ENCODE peak calls at places on chromosomes 12 and 14, in nine cellular contexts. One of them, this sample, is unnamed.

GRCh38 chr12:58877243-58877743 is 43.0 kb downstream of the LRIG3 start:
- DNase-seq in activated T-helper 1 cell treated with anti-CD3 and anti-CD28 coated beads, Interleukin-2, amount 50 U/mL, for 16 hours: no peak
- DNase-seq in NCI-H2081: peak; percentile 85
- DNase-seq in tibial nerve: peak; percentile 64
- DNase-seq in SK-MEL-5: no peak
- DNase-seq in nephron progenitor cell: no peak
- DNase-seq in MM.1S: no peak
- DNase-seq in HFFc6: peak; percentile 66
- DNase-seq in left colon: no peak
- DNase-seq in this sample: no peak

GRCh38 chr14:103547941-103548462 is 14.5 kb downstream of the BAG5 start:
- DNase-seq in activated T-helper 1 cell treated with anti-CD3 and anti-CD28 coated beads, Interleukin-2, amount 50 U/mL, for 16 hours: no peak
- DNase-seq in NCI-H2081: no peak
- DNase-seq in tibial nerve: no peak
- DNase-seq in SK-MEL-5: no peak
- DNase-seq in nephron progenitor cell: no peak
- DNase-seq in MM.1S: no peak
- DNase-seq in HFFc6: no peak
- DNase-seq in left colon: peak; percentile 22
- DNase-seq in this sample: no peak

GRCh38 chr14:68851078-68851477 is 58.2 kb upstream of the ZFP36L1 start:
- DNase-seq in activated T-helper 1 cell treated with anti-CD3 and anti-CD28 coated beads, Interleukin-2, amount 50 U/mL, for 16 hours: no peak
- DNase-seq in NCI-H2081: no peak
- DNase-seq in tibial nerve: no peak
- DNase-seq in SK-MEL-5: no peak
- DNase-seq in nephron progenitor cell: no peak
- DNase-seq in MM.1S: no peak
- DNase-seq in HFFc6: no peak
- DNase-seq in left colon: no peak
- DNase-seq in this sample: no peak

GRCh38 chr12:66314278-66314677 is 12.0 kb downstream of the HELB start:
- DNase-seq in activated T-helper 1 cell treated with anti-CD3 and anti-CD28 coated beads, Interleukin-2, amount 50 U/mL, for 16 hours: no peak
- DNase-seq in NCI-H2081: no peak
- DNase-seq in tibial nerve: no peak
- DNase-seq in SK-MEL-5: no peak
- DNase-seq in nephron progenitor cell: no peak
- DNase-seq in MM.1S: no peak
- DNase-seq in HFFc6: no peak
- DNase-seq in left colon: no peak
- DNase-seq in this sample: no peak

GRCh38 chr12:48924617-48925217 is 575 bp downstream of the FKBP11 start:
- DNase-seq in activated T-helper 1 cell treated with anti-CD3 and anti-CD28 coated beads, Interleukin-2, amount 50 U/mL, for 16 hours: peak; percentile 64
- DNase-seq in NCI-H2081: peak; percentile 66
- DNase-seq in tibial nerve: peak; percentile 25
- DNase-seq in SK-MEL-5: peak; percentile 16
- DNase-seq in nephron progenitor cell: peak; percentile 61
- DNase-seq in MM.1S: peak; percentile 79
- DNase-seq in HFFc6: peak; percentile 21
- DNase-seq in left colon: peak; percentile 50
- DNase-seq in this sample: no peak

GRCh38 chr12:93266-94005 is 26.9 kb downstream of the IQSEC3 start:
- DNase-seq in activated T-helper 1 cell treated with anti-CD3 and anti-CD28 coated beads, Interleukin-2, amount 50 U/mL, for 16 hours: no peak
- DNase-seq in NCI-H2081: no peak
- DNase-seq in tibial nerve: no peak
- DNase-seq in SK-MEL-5: no peak
- DNase-seq in nephron progenitor cell: no peak
- DNase-seq in MM.1S: no peak
- DNase-seq in HFFc6: no peak
- DNase-seq in left colon: peak; percentile 7
- DNase-seq in this sample: no peak

GRCh38 chr14:32494566-32495434 is 165.7 kb downstream of the AKAP6 start:
- DNase-seq in activated T-helper 1 cell treated with anti-CD3 and anti-CD28 coated beads, Interleukin-2, amount 50 U/mL, for 16 hours: no peak
- DNase-seq in NCI-H2081: no peak
- DNase-seq in tibial nerve: no peak
- DNase-seq in SK-MEL-5: no peak
- DNase-seq in nephron progenitor cell: no peak
- DNase-seq in MM.1S: no peak
- DNase-seq in HFFc6: peak; percentile 83
- DNase-seq in left colon: no peak
- DNase-seq in this sample: no peak

GRCh38 chr12:86261142-86261541 is 5.0 kb upstream of the MGAT4C start:
- DNase-seq in activated T-helper 1 cell treated with anti-CD3 and anti-CD28 coated beads, Interleukin-2, amount 50 U/mL, for 16 hours: no peak
- DNase-seq in NCI-H2081: no peak
- DNase-seq in tibial nerve: no peak
- DNase-seq in SK-MEL-5: no peak
- DNase-seq in nephron progenitor cell: no peak
- DNase-seq in MM.1S: no peak
- DNase-seq in HFFc6: no peak
- DNase-seq in left colon: no peak
- DNase-seq in this sample: peak; percentile 7

GRCh38 chr12:18886962-18887361 is 149.0 kb downstream of the CAPZA3 start:
- DNase-seq in activated T-helper 1 cell treated with anti-CD3 and anti-CD28 coated beads, Interleukin-2, amount 50 U/mL, for 16 hours: no peak
- DNase-seq in NCI-H2081: no peak
- DNase-seq in tibial nerve: no peak
- DNase-seq in SK-MEL-5: no peak
- DNase-seq in nephron progenitor cell: no peak
- DNase-seq in MM.1S: peak; percentile 88
- DNase-seq in HFFc6: no peak
- DNase-seq in left colon: no peak
- DNase-seq in this sample: no peak

GRCh38 chr14:69204753-69205152 is 13.5 kb downstream of the EXD2 start:
- DNase-seq in activated T-helper 1 cell treated with anti-CD3 and anti-CD28 coated beads, Interleukin-2, amount 50 U/mL, for 16 hours: no peak
- DNase-seq in NCI-H2081: peak; percentile 36
- DNase-seq in tibial nerve: no peak
- DNase-seq in SK-MEL-5: no peak
- DNase-seq in nephron progenitor cell: no peak
- DNase-seq in MM.1S: no peak
- DNase-seq in HFFc6: no peak
- DNase-seq in left colon: no peak
- DNase-seq in this sample: no peak

GRCh38 chr14:51978566-51979398 is 10.6 kb upstream of the RTRAF start:
- DNase-seq in activated T-helper 1 cell treated with anti-CD3 and anti-CD28 coated beads, Interleukin-2, amount 50 U/mL, for 16 hours: peak; percentile 69
- DNase-seq in NCI-H2081: peak; percentile 86
- DNase-seq in tibial nerve: peak; percentile 97
- DNase-seq in SK-MEL-5: peak; percentile 86
- DNase-seq in nephron progenitor cell: peak; percentile 89
- DNase-seq in MM.1S: peak; percentile 40
- DNase-seq in HFFc6: peak; percentile 66
- DNase-seq in left colon: peak; percentile 58
- DNase-seq in this sample: peak; percentile 83

GRCh38 chr14:80926706-80927384 is 14.7 kb downstream of the CEP128 start:
- DNase-seq in activated T-helper 1 cell treated with anti-CD3 and anti-CD28 coated beads, Interleukin-2, amount 50 U/mL, for 16 hours: no peak
- DNase-seq in NCI-H2081: no peak
- DNase-seq in tibial nerve: no peak
- DNase-seq in SK-MEL-5: no peak
- DNase-seq in nephron progenitor cell: no peak
- DNase-seq in MM.1S: no peak
- DNase-seq in HFFc6: peak; percentile 88
- DNase-seq in left colon: no peak
- DNase-seq in this sample: no peak

GRCh38 chr12:80553316-80553715 is 109.3 kb downstream of the PTPRQ start:
- DNase-seq in activated T-helper 1 cell treated with anti-CD3 and anti-CD28 coated beads, Interleukin-2, amount 50 U/mL, for 16 hours: no peak
- DNase-seq in NCI-H2081: no peak
- DNase-seq in tibial nerve: no peak
- DNase-seq in SK-MEL-5: no peak
- DNase-seq in nephron progenitor cell: no peak
- DNase-seq in MM.1S: no peak
- DNase-seq in HFFc6: peak; percentile 86
- DNase-seq in left colon: no peak
- DNase-seq in this sample: peak; percentile 68

GRCh38 chr12:27946396-27946795 is 26.1 kb downstream of the PTHLH start:
- DNase-seq in activated T-helper 1 cell treated with anti-CD3 and anti-CD28 coated beads, Interleukin-2, amount 50 U/mL, for 16 hours: no peak
- DNase-seq in NCI-H2081: no peak
- DNase-seq in tibial nerve: no peak
- DNase-seq in SK-MEL-5: no peak
- DNase-seq in nephron progenitor cell: no peak
- DNase-seq in MM.1S: no peak
- DNase-seq in HFFc6: no peak
- DNase-seq in left colon: no peak
- DNase-seq in this sample: no peak

GRCh38 chr14:68573126-68573525 is 219.7 kb downstream of the ZFP36L1 start:
- DNase-seq in activated T-helper 1 cell treated with anti-CD3 and anti-CD28 coated beads, Interleukin-2, amount 50 U/mL, for 16 hours: no peak
- DNase-seq in NCI-H2081: no peak
- DNase-seq in tibial nerve: no peak
- DNase-seq in SK-MEL-5: no peak
- DNase-seq in nephron progenitor cell: no peak
- DNase-seq in MM.1S: no peak
- DNase-seq in HFFc6: no peak
- DNase-seq in left colon: no peak
- DNase-seq in this sample: no peak

GRCh38 chr12:21221072-21221471 is 90.1 kb downstream of the SLCO1B1 start:
- DNase-seq in activated T-helper 1 cell treated with anti-CD3 and anti-CD28 coated beads, Interleukin-2, amount 50 U/mL, for 16 hours: no peak
- DNase-seq in NCI-H2081: no peak
- DNase-seq in tibial nerve: no peak
- DNase-seq in SK-MEL-5: no peak
- DNase-seq in nephron progenitor cell: no peak
- DNase-seq in MM.1S: no peak
- DNase-seq in HFFc6: no peak
- DNase-seq in left colon: no peak
- DNase-seq in this sample: no peak

GRCh38 chr14:44204061-44204815 is 302.8 kb downstream of the FSCB start:
- DNase-seq in activated T-helper 1 cell treated with anti-CD3 and anti-CD28 coated beads, Interleukin-2, amount 50 U/mL, for 16 hours: no peak
- DNase-seq in NCI-H2081: no peak
- DNase-seq in tibial nerve: no peak
- DNase-seq in SK-MEL-5: peak; percentile 1
- DNase-seq in nephron progenitor cell: no peak
- DNase-seq in MM.1S: no peak
- DNase-seq in HFFc6: no peak
- DNase-seq in left colon: no peak
- DNase-seq in this sample: peak; percentile 12

GRCh38 chr14:24296341-24297157 is 3.0 kb downstream of the DHRS1 start:
- DNase-seq in activated T-helper 1 cell treated with anti-CD3 and anti-CD28 coated beads, Interleukin-2, amount 50 U/mL, for 16 hours: peak; percentile 59
- DNase-seq in NCI-H2081: peak; percentile 62
- DNase-seq in tibial nerve: peak; percentile 67
- DNase-seq in SK-MEL-5: peak; percentile 72
- DNase-seq in nephron progenitor cell: peak; percentile 54
- DNase-seq in MM.1S: peak; percentile 36
- DNase-seq in HFFc6: peak; percentile 89
- DNase-seq in left colon: no peak
- DNase-seq in this sample: peak; percentile 87

GRCh38 chr12:68638171-68638570 is 27.5 kb downstream of the RAP1B start:
- DNase-seq in activated T-helper 1 cell treated with anti-CD3 and anti-CD28 coated beads, Interleukin-2, amount 50 U/mL, for 16 hours: no peak
- DNase-seq in NCI-H2081: no peak
- DNase-seq in tibial nerve: no peak
- DNase-seq in SK-MEL-5: no peak
- DNase-seq in nephron progenitor cell: no peak
- DNase-seq in MM.1S: no peak
- DNase-seq in HFFc6: no peak
- DNase-seq in left colon: no peak
- DNase-seq in this sample: no peak

GRCh38 chr14:34044666-34045306 is 93.9 kb upstream of the EGLN3 start:
- DNase-seq in activated T-helper 1 cell treated with anti-CD3 and anti-CD28 coated beads, Interleukin-2, amount 50 U/mL, for 16 hours: no peak
- DNase-seq in NCI-H2081: no peak
- DNase-seq in tibial nerve: no peak
- DNase-seq in SK-MEL-5: no peak
- DNase-seq in nephron progenitor cell: no peak
- DNase-seq in MM.1S: no peak
- DNase-seq in HFFc6: no peak
- DNase-seq in left colon: no peak
- DNase-seq in this sample: no peak

GRCh38 chr12:122860052-122860853 is 25.0 kb downstream of the HIP1R start:
- DNase-seq in activated T-helper 1 cell treated with anti-CD3 and anti-CD28 coated beads, Interleukin-2, amount 50 U/mL, for 16 hours: peak; percentile 68
- DNase-seq in NCI-H2081: peak; percentile 64
- DNase-seq in tibial nerve: peak; percentile 84
- DNase-seq in SK-MEL-5: peak; percentile 85
- DNase-seq in nephron progenitor cell: peak; percentile 87
- DNase-seq in MM.1S: peak; percentile 62
- DNase-seq in HFFc6: peak; percentile 65
- DNase-seq in left colon: peak; percentile 78
- DNase-seq in this sample: peak; percentile 68

GRCh38 chr14:97697772-97698171 is 900.6 kb downstream of the VRK1 start:
- DNase-seq in activated T-helper 1 cell treated with anti-CD3 and anti-CD28 coated beads, Interleukin-2, amount 50 U/mL, for 16 hours: no peak
- DNase-seq in NCI-H2081: no peak
- DNase-seq in tibial nerve: no peak
- DNase-seq in SK-MEL-5: no peak
- DNase-seq in nephron progenitor cell: no peak
- DNase-seq in MM.1S: peak; percentile 48
- DNase-seq in HFFc6: no peak
- DNase-seq in left colon: no peak
- DNase-seq in this sample: no peak

GRCh38 chr12:96886998-96887677 is 19.9 kb upstream of the NEDD1 start:
- DNase-seq in activated T-helper 1 cell treated with anti-CD3 and anti-CD28 coated beads, Interleukin-2, amount 50 U/mL, for 16 hours: no peak
- DNase-seq in NCI-H2081: no peak
- DNase-seq in tibial nerve: no peak
- DNase-seq in SK-MEL-5: no peak
- DNase-seq in nephron progenitor cell: no peak
- DNase-seq in MM.1S: no peak
- DNase-seq in HFFc6: no peak
- DNase-seq in left colon: peak; percentile 28
- DNase-seq in this sample: no peak

GRCh38 chr12:74111688-74112360 is 425.8 kb upstream of the ATXN7L3B start:
- DNase-seq in activated T-helper 1 cell treated with anti-CD3 and anti-CD28 coated beads, Interleukin-2, amount 50 U/mL, for 16 hours: no peak
- DNase-seq in NCI-H2081: peak; percentile 37
- DNase-seq in tibial nerve: no peak
- DNase-seq in SK-MEL-5: peak; percentile 73
- DNase-seq in nephron progenitor cell: peak; percentile 44
- DNase-seq in MM.1S: no peak
- DNase-seq in HFFc6: no peak
- DNase-seq in left colon: no peak
- DNase-seq in this sample: no peak

GRCh38 chr12:76047060-76047459 is 15.5 kb upstream of the PHLDA1 start:
- DNase-seq in activated T-helper 1 cell treated with anti-CD3 and anti-CD28 coated beads, Interleukin-2, amount 50 U/mL, for 16 hours: no peak
- DNase-seq in NCI-H2081: no peak
- DNase-seq in tibial nerve: no peak
- DNase-seq in SK-MEL-5: no peak
- DNase-seq in nephron progenitor cell: no peak
- DNase-seq in MM.1S: no peak
- DNase-seq in HFFc6: no peak
- DNase-seq in left colon: no peak
- DNase-seq in this sample: no peak